ENCODE peak calls at places on chromosome 1, in nine cellular contexts. Z, Q, A, H, N, F, S, B and Y are unnamed samples.

GRCh38 chr1:67947114-67947513 is 103.3 kb downstream of the DIRAS3 start:
- DNase-seq in N (no peak), B (no peak), F (no peak), A (no peak), H (no peak), Z (no peak), Q (no peak), S (no peak), Y (no peak)

GRCh38 chr1:172845371-172845770 is 186.5 kb downstream of the FASLG start:
- DNase-seq in Z (no peak), S (no peak), A (peak), N (peak), H (no peak), B (no peak), F (no peak), Q (no peak), Y (no peak)

GRCh38 chr1:87872189-87872588 is 543.5 kb downstream of the LMO4 start:
- DNase-seq in N (no peak), F (no peak), H (no peak), Z (no peak), Q (no peak), B (no peak), S (no peak), A (no peak), Y (no peak)

GRCh38 chr1:160351629-160352028 is 8.4 kb downstream of the NCSTN start:
- DNase-seq in N (no peak), A (no peak), Q (peak), F (no peak), B (no peak), Z (no peak), H (no peak), S (no peak), Y (no peak)

GRCh38 chr1:58592521-58593134 is 15.6 kb upstream of the TACSTD2 start:
- DNase-seq in Q (no peak), Z (no peak), N (no peak), H (no peak), F (no peak), B (no peak), A (peak), S (peak), Y (peak)

GRCh38 chr1:154609398-154610380 is 1.7 kb upstream of the ADAR start:
- DNase-seq in Q (no peak), F (no peak), Z (peak), B (peak), N (peak), A (peak), S (no peak), H (no peak), Y (no peak)

GRCh38 chr1:50422946-50423669 is at the start of gene DMRTA2:
- DNase-seq in F (no peak), A (no peak), Z (no peak), N (no peak), Q (no peak), B (no peak), H (no peak), S (no peak), Y (no peak)

GRCh38 chr1:12345350-12346217 is 115.8 kb downstream of the VPS13D start:
- DNase-seq in Z (no peak), F (no peak), S (no peak), N (peak), B (no peak), Q (no peak), H (no peak), A (no peak), Y (no peak)

GRCh38 chr1:31782066-31782762 is 18.1 kb upstream of the ADGRB2 start:
- DNase-seq in N (no peak), A (no peak), S (no peak), Z (no peak), F (no peak), H (no peak), Q (no peak), B (no peak), Y (no peak)

GRCh38 chr1:76074321-76075187 is at the start of gene ST6GALNAC3:
- DNase-seq in A (peak), F (peak), S (peak), H (peak), Q (peak), B (peak), N (no peak), Z (no peak), Y (no peak)

GRCh38 chr1:15188678-15189077 is 35.1 kb downstream of the TMEM51 start:
- DNase-seq in Z (no peak), N (no peak), H (no peak), S (no peak), A (peak), B (no peak), F (no peak), Q (no peak), Y (no peak)

GRCh38 chr1:34696230-34696629 is 58.6 kb upstream of the GJB5 start:
- DNase-seq in Q (peak), F (no peak), N (peak), S (no peak), A (no peak), Z (peak), B (no peak), H (no peak), Y (peak)

GRCh38 chr1:235101558-235102258 is 26.9 kb downstream of the TOMM20 start:
- DNase-seq in F (no peak), Q (no peak), B (no peak), N (no peak), S (no peak), Z (no peak), A (no peak), H (no peak), Y (no peak)

GRCh38 chr1:226649780-226650179 is 89.3 kb downstream of the ITPKB start:
- DNase-seq in A (peak), H (peak), B (no peak), Z (no peak), N (peak), S (no peak), F (peak), Q (no peak), Y (no peak)

GRCh38 chr1:93680121-93681094 is 1.2 kb downstream of the BCAR3 start:
- DNase-seq in Q (peak), H (peak), A (peak), N (no peak), S (peak), B (peak), Z (peak), F (peak), Y (peak)

GRCh38 chr1:87202922-87203655 is 125.6 kb upstream of the LMO4 start:
- DNase-seq in A (no peak), Q (no peak), F (no peak), H (no peak), Z (no peak), S (no peak), B (peak), N (peak), Y (no peak)

GRCh38 chr1:211515090-211516023 is 23.4 kb upstream of the RD3 start:
- DNase-seq in A (peak), B (peak), S (peak), F (peak), H (peak), Z (peak), Q (peak), N (peak), Y (peak)
- TF ChIP-seq POLR2A in A (no peak), B (peak), S (no peak), F (peak), H (no peak), Z (no peak), Q (no peak), N (peak), Y (peak)

DNA sequence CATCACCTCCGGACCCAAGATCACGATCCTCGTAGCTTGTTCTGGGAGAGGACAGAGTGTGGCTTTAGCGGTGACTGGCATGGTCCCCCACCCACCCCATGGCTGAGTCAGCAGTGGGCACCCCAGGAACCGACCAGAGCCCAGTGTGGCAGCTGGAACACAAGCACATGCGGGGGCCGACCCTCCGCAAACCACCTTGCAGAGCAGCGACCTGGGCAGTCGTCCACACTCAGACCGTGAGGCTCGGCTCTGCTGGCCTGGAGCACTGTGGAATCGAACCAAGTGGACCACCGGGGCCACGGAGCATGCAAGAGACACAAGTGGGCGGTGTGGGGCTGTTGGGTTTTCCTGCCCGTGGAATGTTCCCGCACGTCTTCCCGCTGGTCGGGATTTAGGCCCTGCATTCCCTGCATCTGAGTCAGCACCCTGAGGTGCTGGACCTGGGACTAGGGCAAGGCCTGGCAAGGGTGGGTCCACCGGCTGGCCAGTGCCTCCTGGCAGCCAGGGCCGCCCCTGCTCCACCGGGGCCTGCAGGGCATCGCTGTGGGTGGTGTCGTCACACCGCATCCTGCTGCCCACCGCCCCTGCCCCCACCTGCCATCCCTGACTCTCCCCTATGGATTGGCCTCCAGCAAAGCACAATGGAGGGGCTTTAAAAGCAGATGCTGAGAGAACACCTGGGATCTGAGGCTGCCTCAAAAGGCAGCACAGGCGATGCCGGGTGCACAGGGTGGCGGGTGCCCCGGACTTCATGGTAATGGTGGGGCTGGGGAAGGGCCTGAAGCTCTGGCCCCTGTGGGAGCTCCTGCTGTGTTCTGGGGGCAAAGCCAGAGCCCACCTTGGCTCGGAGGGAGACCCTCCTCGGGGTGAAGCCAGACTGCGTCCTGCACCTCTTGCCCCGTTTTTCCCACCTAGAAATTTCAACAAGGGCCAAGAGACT is 18.5 kb downstream of the MORN1 start:
- DNase-seq in A (no peak), Z (no peak), N (no peak), F (no peak), B (peak), S (no peak), H (no peak), Q (peak), Y (peak)
- TF ChIP-seq POLR2A in A (no peak), Z (no peak), N (no peak), F (no peak), B (no peak), S (no peak), H (no peak), Q (no peak), Y (no peak)

GRCh38 chr1:45913183-45913924 is 109.9 kb downstream of the MAST2 start:
- DNase-seq in B (peak), N (no peak), A (peak), H (peak), Z (no peak), F (no peak), Q (no peak), S (peak), Y (no peak)
- TF ChIP-seq POLR2A in B (peak), N (no peak), A (no peak), H (no peak), Z (no peak), F (no peak), Q (no peak), S (no peak), Y (no peak)

GRCh38 chr1:2132222-2133038 is 62.1 kb downstream of the FAAP20 start:
- DNase-seq in F (peak), Q (no peak), N (peak), B (peak), Z (no peak), S (peak), A (peak), H (peak), Y (peak)
- TF ChIP-seq POLR2A in F (no peak), Q (no peak), N (no peak), B (peak), Z (no peak), S (no peak), A (peak), H (no peak), Y (no peak)